ENCODE peak calls at places on chromosomes 5 and 9, in nine cellular contexts. G is SK-MEL-5; X is CD8-positive, alpha-beta T cell; J is cardiac fibroblast; Q is activated CD4-positive, alpha-beta T cell treated with anti-CD3 and anti-CD28 coated beads for 48 hours; D is naive thymus-derived CD4-positive, alpha-beta T cell; O is GOT3; T is pulmonary artery endothelial cell; W is activated CD8-positive, alpha-beta memory T cell treated with anti-CD3 and anti-CD28 coated beads, Interleukin-2, amount 50 U/mL, for 48 hours. P is an unnamed sample.

GRCh38 chr9:134590240-134591081 is 51.1 kb upstream of the COL5A1 start:
- DNase-seq in X (peak; percentile 27), J (peak; percentile 73), W (no peak), Q (no peak), G (no peak), T (no peak), O (no peak), D (no peak), P (no peak)

GRCh38 chr5:141785135-141785534 is 93.1 kb downstream of the PCDH1 start:
- DNase-seq in D (no peak), Q (no peak), O (no peak), W (no peak), J (no peak), T (no peak), X (no peak), G (no peak), P (no peak)

GRCh38 chr9:125523681-125524080 is 183.3 kb downstream of the MAPKAP1 start:
- DNase-seq in Q (no peak), W (no peak), G (no peak), T (no peak), X (no peak), D (no peak), J (no peak), O (no peak), P (no peak)

GRCh38 chr9:79054500-79054899 is 517.3 kb upstream of the TLE4 start:
- DNase-seq in J (no peak), O (no peak), Q (no peak), G (no peak), X (no peak), D (no peak), T (no peak), W (no peak), P (no peak)

GRCh38 chr9:132409828-132410528 is at the start of gene CFAP77:
- DNase-seq in W (peak; percentile 68), X (peak; percentile 54), O (no peak), D (peak; percentile 28), J (peak; percentile 70), T (no peak), G (peak; percentile 38), Q (peak; percentile 48), P (peak; percentile 38)

GRCh38 chr5:159730285-159730684 is 186.0 kb upstream of the ADRA1B start:
- DNase-seq in G (no peak), J (no peak), O (no peak), T (no peak), Q (no peak), W (no peak), X (no peak), D (no peak), P (no peak)

GRCh38 chr9:65411336-65411735 is 126.3 kb upstream of the FOXD4L5 start:
- DNase-seq in Q (no peak), J (no peak), W (no peak), X (no peak), D (no peak), T (no peak), O (no peak), G (no peak), P (no peak)

GRCh38 chr9:87111010-87111409 is 163.7 kb upstream of the GAS1 start:
- DNase-seq in T (no peak), D (no peak), W (no peak), X (no peak), Q (no peak), O (no peak), G (no peak), J (no peak), P (no peak)

GRCh38 chr5:117805058-117805457 is 1183.3 kb downstream of the DTWD2 start:
- DNase-seq in J (no peak), O (no peak), W (no peak), Q (no peak), T (no peak), D (no peak), G (no peak), X (no peak), P (no peak)

GRCh38 chr9:80040457-80040856 is 468.7 kb downstream of the TLE4 start:
- DNase-seq in X (no peak), T (no peak), O (no peak), W (no peak), Q (no peak), G (no peak), J (no peak), D (no peak), P (no peak)

GRCh38 chr9:83166369-83166768 is 103.4 kb upstream of the RASEF start:
- DNase-seq in W (no peak), X (no peak), J (no peak), O (no peak), T (no peak), Q (no peak), D (no peak), G (no peak), P (no peak)

GRCh38 chr9:113511047-113511521 is 47.6 kb downstream of the RGS3 start:
- DNase-seq in O (no peak), D (no peak), T (no peak), Q (no peak), G (no peak), J (no peak), W (no peak), X (no peak), P (no peak)

GRCh38 chr9:95003694-95004451 is 277.4 kb downstream of the AOPEP start:
- DNase-seq in Q (peak; percentile 34), X (no peak), J (peak; percentile 68), O (no peak), W (no peak), T (no peak), G (peak; percentile 46), D (peak; percentile 3), P (no peak)

GRCh38 chr9:124602632-124603031 is 95.4 kb upstream of the NR5A1 start:
- DNase-seq in G (no peak), T (no peak), Q (no peak), X (no peak), O (no peak), W (no peak), D (no peak), J (no peak), P (no peak)

GRCh38 chr5:16600397-16600796 is 16.4 kb downstream of the RETREG1 start:
- DNase-seq in T (no peak), D (no peak), G (peak; percentile 36), J (peak; percentile 42), O (no peak), X (no peak), Q (no peak), W (peak; percentile 40), P (no peak)

P was measured in KG1.